ENCODE peak calls at places on chromosomes 11 and 22, in ten cellular contexts. C is NB4, O is adrenal gland, S is ovary, V is gastrocnemius medialis, R is body of pancreas, X is A549, Q is right lobe of liver, D is H1, J is prostate gland. E is an unnamed sample.

GRCh38 chr22:36873614-36874308 is 13.0 kb downstream of the NCF4 start:
- DNase-seq in C (peak), O (peak), S (no peak), V (no peak), R (peak), X (peak), Q (no peak), D (no peak), J (peak), E (peak)

GRCh38 chr11:11895672-11896071 is 53.9 kb downstream of the USP47 start:
- DNase-seq in C (no peak), O (no peak), S (no peak), V (no peak), R (no peak), X (no peak), Q (no peak), D (no peak), J (no peak), E (no peak)

GRCh38 chr11:44899959-44900358 is 50.7 kb downstream of the TP53I11 start:
- DNase-seq in C (peak), O (peak), S (no peak), V (no peak), R (no peak), X (peak), Q (no peak), D (peak), J (no peak), E (no peak)

GRCh38 chr11:15707971-15708370 is 593.2 kb downstream of the INSC start:
- DNase-seq in C (no peak), O (peak), S (peak), V (peak), R (peak), X (peak), Q (peak), D (no peak), J (peak), E (peak)

GRCh38 chr11:75239551-75240290 is 853 bp upstream of the TPBGL start:
- DNase-seq in C (no peak), O (no peak), S (no peak), V (no peak), R (no peak), X (no peak), Q (peak), D (no peak), J (no peak), E (no peak)

GRCh38 chr11:5291207-5291838 is 10.4 kb downstream of the OR51B4 start:
- DNase-seq in C (peak), O (no peak), S (no peak), V (no peak), R (no peak), X (peak), Q (no peak), D (no peak), J (no peak), E (no peak)

GRCh38 chr22:23207786-23208325 is 27.5 kb downstream of the BCR start:
- DNase-seq in C (no peak), O (no peak), S (no peak), V (no peak), R (no peak), X (no peak), Q (no peak), D (no peak), J (no peak), E (no peak)

GRCh38 chr22:42301742-42302102 is 31.3 kb upstream of the TCF20 start:
- DNase-seq in C (no peak), O (no peak), S (no peak), V (no peak), R (no peak), X (no peak), Q (no peak), D (no peak), J (no peak), E (no peak)

GRCh38 chr22:46830841-46831240 is 68.4 kb downstream of the TBC1D22A start:
- DNase-seq in C (no peak), O (no peak), S (no peak), V (no peak), R (no peak), X (peak), Q (no peak), D (peak), J (no peak), E (no peak)

GRCh38 chr11:36447514-36447913 is 62.6 kb downstream of the TRAF6 start:
- DNase-seq in C (no peak), O (no peak), S (no peak), V (no peak), R (no peak), X (no peak), Q (no peak), D (no peak), J (no peak), E (no peak)

GRCh38 chr11:57335343-57336110 is at the start of gene SSRP1:
- DNase-seq in C (peak), O (peak), S (peak), V (peak), R (peak), X (peak), Q (peak), D (peak), J (peak), E (peak)

GRCh38 chr11:73177380-73178091 is 35.4 kb upstream of the FCHSD2 start:
- DNase-seq in C (no peak), O (peak), S (peak), V (no peak), R (peak), X (no peak), Q (no peak), D (no peak), J (no peak), E (no peak)

GRCh38 chr11:88428959-88429358 is 91.4 kb upstream of the CTSC start:
- DNase-seq in C (no peak), O (no peak), S (no peak), V (no peak), R (no peak), X (no peak), Q (no peak), D (no peak), J (no peak), E (no peak)

GRCh38 chr11:67544591-67545242 is 21.5 kb upstream of the CABP2 start:
- DNase-seq in C (no peak), O (no peak), S (no peak), V (no peak), R (no peak), X (no peak), Q (no peak), D (no peak), J (no peak), E (no peak)

GRCh38 chr11:62125316-62125715 is 1.5 kb downstream of the INCENP start:
- DNase-seq in C (no peak), O (no peak), S (no peak), V (no peak), R (no peak), X (no peak), Q (no peak), D (no peak), J (no peak), E (no peak)

GRCh38 chr11:64802370-64803162 is 448 bp downstream of the MAP4K2 start:
- DNase-seq in C (no peak), O (peak), S (no peak), V (no peak), R (no peak), X (no peak), Q (no peak), D (peak), J (no peak), E (no peak)

GRCh38 chr11:46456269-46456668 is 64.7 kb upstream of the CHRM4 start:
- DNase-seq in C (no peak), O (no peak), S (no peak), V (no peak), R (no peak), X (no peak), Q (no peak), D (no peak), J (no peak), E (no peak)

GRCh38 chr11:118497831-118498230 is 29.4 kb upstream of the TTC36 start:
- DNase-seq in C (no peak), O (no peak), S (no peak), V (no peak), R (no peak), X (no peak), Q (no peak), D (no peak), J (no peak), E (no peak)

GRCh38 chr11:44708523-44709280 is 18.1 kb upstream of the TSPAN18 start:
- DNase-seq in C (no peak), O (no peak), S (no peak), V (no peak), R (no peak), X (no peak), Q (no peak), D (no peak), J (no peak), E (no peak)

GRCh38 chr11:46254135-46254491 is 23.3 kb upstream of the CREB3L1 start:
- DNase-seq in C (peak), O (no peak), S (no peak), V (no peak), R (no peak), X (no peak), Q (no peak), D (no peak), J (no peak), E (no peak)

GRCh38 chr11:70454197-70454767 is 56.0 kb downstream of the CTTN start:
- DNase-seq in C (no peak), O (no peak), S (no peak), V (no peak), R (no peak), X (no peak), Q (no peak), D (no peak), J (no peak), E (no peak)

GRCh38 chr11:2916892-2917645 is 12.2 kb downstream of the PHLDA2 start:
- DNase-seq in C (no peak), O (no peak), S (no peak), V (no peak), R (no peak), X (no peak), Q (no peak), D (no peak), J (no peak), E (no peak)

GRCh38 chr11:2919188-2919587 is 10.0 kb downstream of the PHLDA2 start:
- DNase-seq in C (no peak), O (no peak), S (no peak), V (no peak), R (no peak), X (no peak), Q (no peak), D (no peak), J (no peak), E (no peak)

GRCh38 chr11:2919837-2920236 is 9.4 kb downstream of the PHLDA2 start:
- DNase-seq in C (no peak), O (no peak), S (no peak), V (no peak), R (no peak), X (no peak), Q (no peak), D (no peak), J (no peak), E (no peak)

GRCh38 chr11:2916114-2916891 is 12.9 kb downstream of the PHLDA2 start:
- DNase-seq in C (no peak), O (no peak), S (no peak), V (no peak), R (no peak), X (no peak), Q (no peak), D (no peak), J (no peak), E (no peak)

GRCh38 chr11:2917842-2918490 is 11.3 kb downstream of the PHLDA2 start:
- DNase-seq in C (no peak), O (no peak), S (no peak), V (no peak), R (no peak), X (no peak), Q (no peak), D (no peak), J (no peak), E (no peak)
- TF ChIP-seq POLR2A in C (no peak), O (no peak), S (no peak), V (no peak), R (no peak), X (no peak), Q (no peak), D (no peak), J (no peak), E (no peak)

GRCh38 chr22:45192701-45193187 is 29.0 kb downstream of the NUP50 start:
- DNase-seq in C (no peak), O (peak), S (no peak), V (no peak), R (no peak), X (no peak), Q (no peak), D (peak), J (no peak), E (no peak)
- TF ChIP-seq CTCF in C (peak), O (peak), S (no peak), V (no peak), R (no peak), X (peak), Q (no peak), D (peak), J (no peak), E (no peak)

DNA sequence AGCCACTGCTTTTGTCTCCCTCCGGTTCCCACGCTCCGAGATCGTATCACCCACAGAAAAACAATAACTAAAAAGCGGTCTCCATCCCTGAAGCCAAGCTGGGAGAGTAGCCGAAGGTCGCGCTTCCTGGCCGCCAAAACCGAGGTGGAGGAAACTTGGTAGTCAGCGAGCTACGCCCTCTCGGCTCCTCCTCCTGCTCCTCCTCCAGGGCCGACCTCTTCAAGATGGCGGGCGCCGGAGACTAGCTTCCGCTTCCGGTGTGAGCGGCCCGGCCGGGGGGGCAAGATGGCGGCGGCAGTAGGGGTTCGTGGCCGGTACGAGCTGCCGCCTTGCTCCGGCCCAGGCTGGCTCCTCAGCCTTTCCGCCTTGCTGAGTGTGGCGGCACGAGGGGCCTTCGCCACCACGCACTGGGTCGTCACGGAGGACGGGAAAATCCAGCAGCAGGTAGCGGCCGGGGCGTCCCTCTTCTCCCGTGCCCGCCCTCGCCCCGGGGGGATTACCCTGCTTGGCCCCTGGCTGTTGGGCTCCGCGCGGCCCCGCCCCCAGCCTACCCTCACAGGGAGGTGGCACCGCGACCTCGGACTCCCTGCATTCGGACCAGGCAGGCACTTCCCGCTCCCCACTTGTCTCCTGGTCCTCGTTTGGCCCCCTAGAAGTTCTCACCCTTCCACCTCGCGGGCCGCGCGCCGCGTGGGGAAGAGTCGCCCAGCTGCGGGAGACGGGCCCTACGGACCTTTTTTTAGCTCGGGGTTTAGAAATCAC is at the start of gene TTC17:
- DNase-seq in C (peak), O (peak), S (peak), V (peak), R (peak), X (peak), Q (peak), D (peak), J (peak), E (peak)
- TF ChIP-seq POLR2A in C (peak), O (peak), S (peak), V (peak), R (peak), X (peak), Q (peak), D (peak), J (peak), E (peak)

GRCh38 chr11:32118025-32118974 is 27.4 kb downstream of the RCN1 start:
- DNase-seq in C (peak), O (peak), S (no peak), V (no peak), R (no peak), X (no peak), Q (no peak), D (no peak), J (no peak), E (no peak)

GRCh38 chr11:32116668-32117067 is 25.8 kb downstream of the RCN1 start:
- DNase-seq in C (no peak), O (no peak), S (no peak), V (no peak), R (no peak), X (no peak), Q (no peak), D (no peak), J (no peak), E (no peak)

GRCh38 chr11:32113200-32113599 is 22.3 kb downstream of the RCN1 start:
- DNase-seq in C (no peak), O (no peak), S (no peak), V (no peak), R (no peak), X (no peak), Q (no peak), D (no peak), J (peak), E (no peak)

GRCh38 chr11:32113637-32114203 is 22.8 kb downstream of the RCN1 start:
- DNase-seq in C (no peak), O (no peak), S (no peak), V (no peak), R (no peak), X (no peak), Q (no peak), D (no peak), J (no peak), E (no peak)

DNA sequence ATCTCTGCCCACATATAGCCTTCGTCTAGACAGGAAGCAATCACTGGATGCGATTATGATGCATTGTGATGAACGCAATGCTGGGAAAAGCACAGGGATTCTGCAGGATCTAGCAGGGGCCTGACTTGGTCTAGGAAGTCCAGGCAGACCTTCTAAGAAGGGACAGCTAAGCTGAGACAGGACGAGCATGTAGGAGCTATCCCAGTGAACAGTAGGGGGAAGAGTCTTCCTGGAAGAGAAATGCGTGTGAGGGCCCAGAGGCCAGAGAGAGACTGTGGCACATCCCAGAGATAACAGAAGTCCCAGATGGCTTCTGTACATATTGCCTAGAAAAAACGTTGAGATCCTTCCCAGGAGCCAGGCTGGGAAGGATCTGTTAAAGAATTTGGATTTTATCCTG is 24.5 kb downstream of the RCN1 start:
- DNase-seq in C (no peak), O (no peak), S (no peak), V (no peak), R (no peak), X (no peak), Q (no peak), D (no peak), J (no peak), E (no peak)
- TF ChIP-seq CTCF in C (no peak), O (no peak), S (no peak), V (no peak), R (no peak), X (no peak), Q (no peak), D (peak), J (no peak), E (no peak)

GRCh38 chr22:21736948-21737347 is 1.4 kb upstream of the YPEL1 start:
- DNase-seq in C (no peak), O (no peak), S (no peak), V (no peak), R (no peak), X (no peak), Q (no peak), D (no peak), J (no peak), E (no peak)

GRCh38 chr22:21738081-21738480 is 2.5 kb upstream of the YPEL1 start:
- DNase-seq in C (no peak), O (no peak), S (no peak), V (no peak), R (no peak), X (no peak), Q (no peak), D (no peak), J (no peak), E (no peak)

GRCh38 chr22:21734540-21735197 is 925 bp downstream of the YPEL1 start:
- DNase-seq in C (peak), O (no peak), S (no peak), V (no peak), R (no peak), X (no peak), Q (no peak), D (no peak), J (no peak), E (no peak)

GRCh38 chr22:21736084-21736642 is 569 bp upstream of the YPEL1 start:
- DNase-seq in C (no peak), O (no peak), S (no peak), V (no peak), R (no peak), X (no peak), Q (no peak), D (no peak), J (no peak), E (no peak)

DNA sequence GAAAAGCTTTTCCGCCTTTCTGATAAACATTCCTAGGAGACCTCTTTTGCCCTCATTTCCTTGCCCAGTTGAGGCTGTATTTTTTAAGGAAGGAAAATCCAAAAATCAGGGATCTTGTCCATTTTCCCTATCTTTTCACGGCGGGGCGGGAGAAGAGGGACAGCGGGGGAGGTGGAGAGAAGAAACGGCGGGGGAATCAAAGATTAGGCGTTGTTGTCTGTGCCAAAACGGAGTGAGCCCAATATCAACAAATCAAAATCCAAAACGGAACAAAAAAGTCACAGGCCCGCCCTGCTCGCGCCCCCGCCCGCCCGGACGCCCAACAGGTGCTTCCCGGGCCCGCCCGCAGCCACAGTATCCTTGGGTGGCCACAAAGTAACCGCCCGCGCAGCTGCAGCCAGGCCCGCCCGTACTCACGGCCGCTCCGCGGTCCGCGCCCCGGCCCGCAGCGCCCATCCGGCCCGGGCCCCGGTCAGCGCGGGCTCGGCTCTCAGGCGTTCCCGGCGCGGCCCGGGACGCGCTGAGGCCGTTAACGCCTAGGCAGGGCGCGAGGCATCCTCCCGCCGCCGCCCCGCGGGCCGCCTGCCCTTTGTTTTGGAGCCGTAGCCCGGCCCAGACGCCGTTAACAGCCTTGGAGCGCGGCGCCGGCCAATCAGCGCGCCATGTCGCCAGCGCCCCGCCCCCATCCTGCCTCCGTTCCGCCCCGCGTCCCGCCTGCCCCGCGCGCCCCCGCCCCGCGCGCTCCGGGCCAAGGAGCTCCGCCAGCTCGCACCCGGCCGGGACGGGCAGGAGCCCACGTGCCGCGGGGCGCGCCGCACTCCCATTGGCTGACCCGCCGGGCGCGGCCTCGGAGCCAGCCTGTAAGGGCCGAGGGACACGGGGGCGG is at the start of gene YPEL1:
- DNase-seq in C (peak), O (peak), S (peak), V (peak), R (peak), X (peak), Q (peak), D (peak), J (peak), E (peak)
- TF ChIP-seq POLR2A in C (peak), O (peak), S (peak), V (peak), R (peak), X (peak), Q (peak), D (peak), J (peak), E (peak)

GRCh38 chr11:7300281-7300680 is 48.6 kb downstream of the SYT9 start:
- DNase-seq in C (no peak), O (no peak), S (no peak), V (no peak), R (no peak), X (no peak), Q (no peak), D (no peak), J (no peak), E (no peak)
- TF ChIP-seq CTCF in C (no peak), O (no peak), S (no peak), V (no peak), R (no peak), X (no peak), Q (no peak), D (no peak), J (no peak), E (no peak)